ENCODE peak calls at places on chromosomes 12 and 14, in seven cellular contexts. P is CD8-positive, alpha-beta T cell; A is GM12891; R is AG04449; U is activated CD8-positive, alpha-beta T cell treated with anti-CD3 and anti-CD28 coated beads for 36 hours; O is memory B cell; H is CD8-positive, alpha-beta memory T cell. J is an unnamed sample.

GRCh38 chr12:90909069-90909676 is 45.8 kb downstream of the CCER1 start:
- DNase-seq in O (no peak), A (peak), H (no peak), R (no peak), U (peak), P (no peak), J (no peak)

GRCh38 chr12:85823436-85824179 is 12.6 kb downstream of the RASSF9 start:
- DNase-seq in O (no peak), H (no peak), P (no peak), R (no peak), U (no peak), A (no peak), J (no peak)

GRCh38 chr12:18684430-18684829 is 53.4 kb downstream of the PLCZ1 start:
- DNase-seq in R (no peak), H (no peak), P (no peak), U (no peak), A (no peak), O (no peak), J (no peak)

GRCh38 chr14:37584211-37585100 is 10.6 kb downstream of the FOXA1 start:
- DNase-seq in O (no peak), U (no peak), P (no peak), H (no peak), R (no peak), A (no peak), J (no peak)

GRCh38 chr12:3357950-3358525 is 133.0 kb upstream of the PRMT8 start:
- DNase-seq in O (no peak), P (no peak), H (no peak), A (no peak), R (no peak), U (no peak), J (no peak)

GRCh38 chr12:25084816-25085215 is 110.1 kb downstream of the DNAI7 start:
- DNase-seq in P (no peak), R (no peak), U (no peak), A (no peak), O (no peak), H (no peak), J (no peak)

GRCh38 chr12:38761636-38762342 is 143.6 kb downstream of the CPNE8 start:
- DNase-seq in R (no peak), P (no peak), A (no peak), U (no peak), O (no peak), H (no peak), J (no peak)

GRCh38 chr14:22556021-22556989 is 32.7 kb downstream of the DAD1 start:
- DNase-seq in O (peak), R (no peak), U (peak), P (peak), H (peak), A (peak), J (peak)

GRCh38 chr12:69405466-69405865 is 45.9 kb downstream of the YEATS4 start:
- DNase-seq in U (no peak), R (peak), A (no peak), O (no peak), P (no peak), H (no peak), J (no peak)

GRCh38 chr12:70756118-70756517 is 118.9 kb upstream of the PTPRB start:
- DNase-seq in R (peak), A (no peak), P (no peak), U (no peak), O (no peak), H (no peak), J (no peak)

GRCh38 chr14:99133563-99134332 is 138.2 kb downstream of the BCL11B start:
- DNase-seq in O (no peak), R (no peak), U (no peak), P (no peak), H (no peak), A (no peak), J (peak)

GRCh38 chr14:63853831-63854293 is 1.1 kb downstream of the SYNE2 start:
- DNase-seq in O (no peak), A (no peak), U (peak), P (peak), R (no peak), H (peak), J (peak)

GRCh38 chr12:108702534-108702933 is 28.8 kb downstream of the CORO1C start:
- DNase-seq in U (no peak), A (no peak), R (no peak), P (no peak), O (no peak), H (no peak), J (no peak)

GRCh38 chr12:52413787-52414345 is 7.7 kb upstream of the KRT82 start:
- DNase-seq in H (no peak), P (no peak), A (no peak), U (no peak), O (no peak), R (no peak), J (no peak)

GRCh38 chr14:100692859-100693558 is 33.7 kb upstream of the DLK1 start:
- DNase-seq in U (no peak), O (no peak), P (no peak), R (peak), H (no peak), A (no peak), J (no peak)

GRCh38 chr12:11701398-11701797 is 51.9 kb downstream of the ETV6 start:
- DNase-seq in A (no peak), H (no peak), O (no peak), P (no peak), U (no peak), R (no peak), J (no peak)

GRCh38 chr14:90556050-90556477 is 159.2 kb downstream of the CALM1 start:
- DNase-seq in U (no peak), A (no peak), P (no peak), R (no peak), H (no peak), O (no peak), J (no peak)

GRCh38 chr12:78674311-78675085 is 190.1 kb upstream of the SYT1 start:
- DNase-seq in O (no peak), H (no peak), U (no peak), P (no peak), R (no peak), A (no peak), J (no peak)

GRCh38 chr14:72804653-72805180 is 89.2 kb downstream of the DPF3 start:
- DNase-seq in P (no peak), A (no peak), O (no peak), U (no peak), R (no peak), H (no peak), J (no peak)

GRCh38 chr12:132600048-132601032 is 10.0 kb downstream of the LRCOL1 start:
- DNase-seq in H (peak), R (no peak), P (no peak), U (peak), A (no peak), O (no peak), J (peak)